ENCODE peak calls at places on chromosome 12, in ten cellular contexts. One of them, this sample, is unnamed.

GRCh38 chr12:27969011-27969900 is 3.3 kb downstream of the PTHLH start:
- DNase-seq in stimulated activated CD8-positive, alpha-beta memory T cell treated with anti-CD3 and anti-CD28 coated beads, Interleukin-12 subunit alpha, Interleukin-12 subunit beta, amount 100 ng/mL, for 1 hour: no peak
- DNase-seq in HT-29: no peak
- DNase-seq in effector CD4-positive, alpha-beta T cell: no peak
- DNase-seq in heart right ventricle: peak; percentile 16
- DNase-seq in activated T-cell treated with anti-CD3 and anti-CD28 coated beads for 24 hours: no peak
- DNase-seq in stimulated activated naive B cell treated with anti-CD40 and anti-IgM and Interleukin-4, amounts not matched to agents 10 μg/mL and 1 μg/mL and 100 μg/mL, for 72 hours: no peak
- DNase-seq in Kasumi-1: peak; percentile 11
- DNase-seq in foreskin melanocyte: no peak
- DNase-seq in psoas muscle: peak; percentile 23
- DNase-seq in this sample: no peak

GRCh38 chr12:47812797-47813490 is 6.8 kb downstream of the HDAC7 start:
- DNase-seq in stimulated activated CD8-positive, alpha-beta memory T cell treated with anti-CD3 and anti-CD28 coated beads, Interleukin-12 subunit alpha, Interleukin-12 subunit beta, amount 100 ng/mL, for 1 hour: peak; percentile 85
- DNase-seq in HT-29: peak; percentile 71
- DNase-seq in effector CD4-positive, alpha-beta T cell: peak; percentile 86
- DNase-seq in heart right ventricle: peak; percentile 90
- DNase-seq in activated T-cell treated with anti-CD3 and anti-CD28 coated beads for 24 hours: peak; percentile 90
- DNase-seq in stimulated activated naive B cell treated with anti-CD40 and anti-IgM and Interleukin-4, amounts not matched to agents 10 μg/mL and 1 μg/mL and 100 μg/mL, for 72 hours: peak; percentile 94
- DNase-seq in Kasumi-1: peak; percentile 95
- DNase-seq in foreskin melanocyte: no peak
- DNase-seq in psoas muscle: peak; percentile 92
- DNase-seq in this sample: peak; percentile 91

GRCh38 chr12:31896514-31897039 is 62.6 kb upstream of the RESF1 start:
- DNase-seq in stimulated activated CD8-positive, alpha-beta memory T cell treated with anti-CD3 and anti-CD28 coated beads, Interleukin-12 subunit alpha, Interleukin-12 subunit beta, amount 100 ng/mL, for 1 hour: peak; percentile 74
- DNase-seq in HT-29: peak; percentile 33
- DNase-seq in effector CD4-positive, alpha-beta T cell: peak; percentile 69
- DNase-seq in heart right ventricle: no peak
- DNase-seq in activated T-cell treated with anti-CD3 and anti-CD28 coated beads for 24 hours: peak; percentile 89
- DNase-seq in stimulated activated naive B cell treated with anti-CD40 and anti-IgM and Interleukin-4, amounts not matched to agents 10 μg/mL and 1 μg/mL and 100 μg/mL, for 72 hours: peak; percentile 92
- DNase-seq in Kasumi-1: peak; percentile 99
- DNase-seq in foreskin melanocyte: no peak
- DNase-seq in psoas muscle: no peak
- DNase-seq in this sample: no peak

GRCh38 chr12:104733717-104734175 is 224.3 kb downstream of the SLC41A2 start:
- DNase-seq in stimulated activated CD8-positive, alpha-beta memory T cell treated with anti-CD3 and anti-CD28 coated beads, Interleukin-12 subunit alpha, Interleukin-12 subunit beta, amount 100 ng/mL, for 1 hour: no peak
- DNase-seq in HT-29: peak; percentile 48
- DNase-seq in effector CD4-positive, alpha-beta T cell: no peak
- DNase-seq in heart right ventricle: no peak
- DNase-seq in activated T-cell treated with anti-CD3 and anti-CD28 coated beads for 24 hours: no peak
- DNase-seq in stimulated activated naive B cell treated with anti-CD40 and anti-IgM and Interleukin-4, amounts not matched to agents 10 μg/mL and 1 μg/mL and 100 μg/mL, for 72 hours: no peak
- DNase-seq in Kasumi-1: no peak
- DNase-seq in foreskin melanocyte: no peak
- DNase-seq in psoas muscle: no peak
- DNase-seq in this sample: peak; percentile 75

GRCh38 chr12:2751230-2751629 is 43.5 kb upstream of the FKBP4 start:
- DNase-seq in stimulated activated CD8-positive, alpha-beta memory T cell treated with anti-CD3 and anti-CD28 coated beads, Interleukin-12 subunit alpha, Interleukin-12 subunit beta, amount 100 ng/mL, for 1 hour: no peak
- DNase-seq in HT-29: no peak
- DNase-seq in effector CD4-positive, alpha-beta T cell: no peak
- DNase-seq in heart right ventricle: no peak
- DNase-seq in activated T-cell treated with anti-CD3 and anti-CD28 coated beads for 24 hours: no peak
- DNase-seq in stimulated activated naive B cell treated with anti-CD40 and anti-IgM and Interleukin-4, amounts not matched to agents 10 μg/mL and 1 μg/mL and 100 μg/mL, for 72 hours: no peak
- DNase-seq in Kasumi-1: no peak
- DNase-seq in foreskin melanocyte: no peak
- DNase-seq in psoas muscle: no peak
- DNase-seq in this sample: no peak

GRCh38 chr12:108468149-108468968 is 46.7 kb upstream of the FICD start:
- DNase-seq in stimulated activated CD8-positive, alpha-beta memory T cell treated with anti-CD3 and anti-CD28 coated beads, Interleukin-12 subunit alpha, Interleukin-12 subunit beta, amount 100 ng/mL, for 1 hour: no peak
- DNase-seq in HT-29: peak; percentile 60
- DNase-seq in effector CD4-positive, alpha-beta T cell: peak; percentile 3
- DNase-seq in heart right ventricle: no peak
- DNase-seq in activated T-cell treated with anti-CD3 and anti-CD28 coated beads for 24 hours: no peak
- DNase-seq in stimulated activated naive B cell treated with anti-CD40 and anti-IgM and Interleukin-4, amounts not matched to agents 10 μg/mL and 1 μg/mL and 100 μg/mL, for 72 hours: no peak
- DNase-seq in Kasumi-1: peak; percentile 56
- DNase-seq in foreskin melanocyte: peak; percentile 17
- DNase-seq in psoas muscle: no peak
- DNase-seq in this sample: no peak

GRCh38 chr12:68042212-68042699 is 53.0 kb downstream of the IFNG-AS1 start:
- DNase-seq in stimulated activated CD8-positive, alpha-beta memory T cell treated with anti-CD3 and anti-CD28 coated beads, Interleukin-12 subunit alpha, Interleukin-12 subunit beta, amount 100 ng/mL, for 1 hour: no peak
- DNase-seq in HT-29: no peak
- DNase-seq in effector CD4-positive, alpha-beta T cell: no peak
- DNase-seq in heart right ventricle: no peak
- DNase-seq in activated T-cell treated with anti-CD3 and anti-CD28 coated beads for 24 hours: no peak
- DNase-seq in stimulated activated naive B cell treated with anti-CD40 and anti-IgM and Interleukin-4, amounts not matched to agents 10 μg/mL and 1 μg/mL and 100 μg/mL, for 72 hours: peak; percentile 45
- DNase-seq in Kasumi-1: no peak
- DNase-seq in foreskin melanocyte: no peak
- DNase-seq in psoas muscle: no peak
- DNase-seq in this sample: no peak

GRCh38 chr12:11499802-11500201 is 104.4 kb upstream of the PRB2 start:
- DNase-seq in stimulated activated CD8-positive, alpha-beta memory T cell treated with anti-CD3 and anti-CD28 coated beads, Interleukin-12 subunit alpha, Interleukin-12 subunit beta, amount 100 ng/mL, for 1 hour: no peak
- DNase-seq in HT-29: no peak
- DNase-seq in effector CD4-positive, alpha-beta T cell: no peak
- DNase-seq in heart right ventricle: no peak
- DNase-seq in activated T-cell treated with anti-CD3 and anti-CD28 coated beads for 24 hours: no peak
- DNase-seq in stimulated activated naive B cell treated with anti-CD40 and anti-IgM and Interleukin-4, amounts not matched to agents 10 μg/mL and 1 μg/mL and 100 μg/mL, for 72 hours: no peak
- DNase-seq in Kasumi-1: no peak
- DNase-seq in foreskin melanocyte: no peak
- DNase-seq in psoas muscle: no peak
- DNase-seq in this sample: no peak

GRCh38 chr12:116194935-116195431 is 82.5 kb downstream of the MED13L start:
- DNase-seq in stimulated activated CD8-positive, alpha-beta memory T cell treated with anti-CD3 and anti-CD28 coated beads, Interleukin-12 subunit alpha, Interleukin-12 subunit beta, amount 100 ng/mL, for 1 hour: no peak
- DNase-seq in HT-29: no peak
- DNase-seq in effector CD4-positive, alpha-beta T cell: peak; percentile 43
- DNase-seq in heart right ventricle: no peak
- DNase-seq in activated T-cell treated with anti-CD3 and anti-CD28 coated beads for 24 hours: peak; percentile 40
- DNase-seq in stimulated activated naive B cell treated with anti-CD40 and anti-IgM and Interleukin-4, amounts not matched to agents 10 μg/mL and 1 μg/mL and 100 μg/mL, for 72 hours: peak; percentile 78
- DNase-seq in Kasumi-1: no peak
- DNase-seq in foreskin melanocyte: no peak
- DNase-seq in psoas muscle: no peak
- DNase-seq in this sample: no peak

GRCh38 chr12:113077057-113077858 is 20.7 kb downstream of the DTX1 start:
- DNase-seq in stimulated activated CD8-positive, alpha-beta memory T cell treated with anti-CD3 and anti-CD28 coated beads, Interleukin-12 subunit alpha, Interleukin-12 subunit beta, amount 100 ng/mL, for 1 hour: no peak
- DNase-seq in HT-29: no peak
- DNase-seq in effector CD4-positive, alpha-beta T cell: no peak
- DNase-seq in heart right ventricle: no peak
- DNase-seq in activated T-cell treated with anti-CD3 and anti-CD28 coated beads for 24 hours: no peak
- DNase-seq in stimulated activated naive B cell treated with anti-CD40 and anti-IgM and Interleukin-4, amounts not matched to agents 10 μg/mL and 1 μg/mL and 100 μg/mL, for 72 hours: no peak
- DNase-seq in Kasumi-1: no peak
- DNase-seq in foreskin melanocyte: no peak
- DNase-seq in psoas muscle: no peak
- DNase-seq in this sample: no peak

GRCh38 chr12:25819713-25820112 is 138.8 kb upstream of the RASSF8 start:
- DNase-seq in stimulated activated CD8-positive, alpha-beta memory T cell treated with anti-CD3 and anti-CD28 coated beads, Interleukin-12 subunit alpha, Interleukin-12 subunit beta, amount 100 ng/mL, for 1 hour: no peak
- DNase-seq in HT-29: no peak
- DNase-seq in effector CD4-positive, alpha-beta T cell: no peak
- DNase-seq in heart right ventricle: no peak
- DNase-seq in activated T-cell treated with anti-CD3 and anti-CD28 coated beads for 24 hours: no peak
- DNase-seq in stimulated activated naive B cell treated with anti-CD40 and anti-IgM and Interleukin-4, amounts not matched to agents 10 μg/mL and 1 μg/mL and 100 μg/mL, for 72 hours: no peak
- DNase-seq in Kasumi-1: no peak
- DNase-seq in foreskin melanocyte: no peak
- DNase-seq in psoas muscle: no peak
- DNase-seq in this sample: no peak

GRCh38 chr12:100427078-100427477 is 46.6 kb upstream of the NR1H4 start:
- DNase-seq in stimulated activated CD8-positive, alpha-beta memory T cell treated with anti-CD3 and anti-CD28 coated beads, Interleukin-12 subunit alpha, Interleukin-12 subunit beta, amount 100 ng/mL, for 1 hour: no peak
- DNase-seq in HT-29: peak; percentile 23
- DNase-seq in effector CD4-positive, alpha-beta T cell: no peak
- DNase-seq in heart right ventricle: no peak
- DNase-seq in activated T-cell treated with anti-CD3 and anti-CD28 coated beads for 24 hours: no peak
- DNase-seq in stimulated activated naive B cell treated with anti-CD40 and anti-IgM and Interleukin-4, amounts not matched to agents 10 μg/mL and 1 μg/mL and 100 μg/mL, for 72 hours: no peak
- DNase-seq in Kasumi-1: no peak
- DNase-seq in foreskin melanocyte: peak; percentile 11
- DNase-seq in psoas muscle: no peak
- DNase-seq in this sample: no peak

GRCh38 chr12:66035289-66035961 is 95.1 kb downstream of the LLPH start:
- DNase-seq in stimulated activated CD8-positive, alpha-beta memory T cell treated with anti-CD3 and anti-CD28 coated beads, Interleukin-12 subunit alpha, Interleukin-12 subunit beta, amount 100 ng/mL, for 1 hour: no peak
- DNase-seq in HT-29: peak; percentile 71
- DNase-seq in effector CD4-positive, alpha-beta T cell: no peak
- DNase-seq in heart right ventricle: no peak
- DNase-seq in activated T-cell treated with anti-CD3 and anti-CD28 coated beads for 24 hours: no peak
- DNase-seq in stimulated activated naive B cell treated with anti-CD40 and anti-IgM and Interleukin-4, amounts not matched to agents 10 μg/mL and 1 μg/mL and 100 μg/mL, for 72 hours: no peak
- DNase-seq in Kasumi-1: peak; percentile 34
- DNase-seq in foreskin melanocyte: peak; percentile 39
- DNase-seq in psoas muscle: no peak
- DNase-seq in this sample: no peak

GRCh38 chr12:24960222-24960855 is 11.4 kb upstream of the BCAT1 start:
- DNase-seq in stimulated activated CD8-positive, alpha-beta memory T cell treated with anti-CD3 and anti-CD28 coated beads, Interleukin-12 subunit alpha, Interleukin-12 subunit beta, amount 100 ng/mL, for 1 hour: no peak
- DNase-seq in HT-29: peak; percentile 60
- DNase-seq in effector CD4-positive, alpha-beta T cell: no peak
- DNase-seq in heart right ventricle: no peak
- DNase-seq in activated T-cell treated with anti-CD3 and anti-CD28 coated beads for 24 hours: peak; percentile 42
- DNase-seq in stimulated activated naive B cell treated with anti-CD40 and anti-IgM and Interleukin-4, amounts not matched to agents 10 μg/mL and 1 μg/mL and 100 μg/mL, for 72 hours: peak; percentile 23
- DNase-seq in Kasumi-1: peak; percentile 74
- DNase-seq in foreskin melanocyte: peak; percentile 21
- DNase-seq in psoas muscle: no peak
- DNase-seq in this sample: no peak

GRCh38 chr12:34404377-34405285 is 382.3 kb downstream of the ALG10 start:
- DNase-seq in stimulated activated CD8-positive, alpha-beta memory T cell treated with anti-CD3 and anti-CD28 coated beads, Interleukin-12 subunit alpha, Interleukin-12 subunit beta, amount 100 ng/mL, for 1 hour: no peak
- DNase-seq in HT-29: no peak
- DNase-seq in effector CD4-positive, alpha-beta T cell: no peak
- DNase-seq in heart right ventricle: peak; percentile 2
- DNase-seq in activated T-cell treated with anti-CD3 and anti-CD28 coated beads for 24 hours: no peak
- DNase-seq in stimulated activated naive B cell treated with anti-CD40 and anti-IgM and Interleukin-4, amounts not matched to agents 10 μg/mL and 1 μg/mL and 100 μg/mL, for 72 hours: peak; percentile 0
- DNase-seq in Kasumi-1: no peak
- DNase-seq in foreskin melanocyte: no peak
- DNase-seq in psoas muscle: peak; percentile 4
- DNase-seq in this sample: peak; percentile 40

GRCh38 chr12:3170423-3171194 is 93.4 kb downstream of the TSPAN9 start:
- DNase-seq in stimulated activated CD8-positive, alpha-beta memory T cell treated with anti-CD3 and anti-CD28 coated beads, Interleukin-12 subunit alpha, Interleukin-12 subunit beta, amount 100 ng/mL, for 1 hour: no peak
- DNase-seq in HT-29: no peak
- DNase-seq in effector CD4-positive, alpha-beta T cell: no peak
- DNase-seq in heart right ventricle: no peak
- DNase-seq in activated T-cell treated with anti-CD3 and anti-CD28 coated beads for 24 hours: no peak
- DNase-seq in stimulated activated naive B cell treated with anti-CD40 and anti-IgM and Interleukin-4, amounts not matched to agents 10 μg/mL and 1 μg/mL and 100 μg/mL, for 72 hours: no peak
- DNase-seq in Kasumi-1: no peak
- DNase-seq in foreskin melanocyte: no peak
- DNase-seq in psoas muscle: no peak
- DNase-seq in this sample: no peak

GRCh38 chr12:76876696-76877229 is 2.1 kb downstream of the CSRP2 start:
- DNase-seq in stimulated activated CD8-positive, alpha-beta memory T cell treated with anti-CD3 and anti-CD28 coated beads, Interleukin-12 subunit alpha, Interleukin-12 subunit beta, amount 100 ng/mL, for 1 hour: no peak
- DNase-seq in HT-29: no peak
- DNase-seq in effector CD4-positive, alpha-beta T cell: no peak
- DNase-seq in heart right ventricle: no peak
- DNase-seq in activated T-cell treated with anti-CD3 and anti-CD28 coated beads for 24 hours: no peak
- DNase-seq in stimulated activated naive B cell treated with anti-CD40 and anti-IgM and Interleukin-4, amounts not matched to agents 10 μg/mL and 1 μg/mL and 100 μg/mL, for 72 hours: no peak
- DNase-seq in Kasumi-1: no peak
- DNase-seq in foreskin melanocyte: no peak
- DNase-seq in psoas muscle: no peak
- DNase-seq in this sample: no peak

GRCh38 chr12:28066879-28067278 is 94.3 kb upstream of the PTHLH start:
- DNase-seq in stimulated activated CD8-positive, alpha-beta memory T cell treated with anti-CD3 and anti-CD28 coated beads, Interleukin-12 subunit alpha, Interleukin-12 subunit beta, amount 100 ng/mL, for 1 hour: no peak
- DNase-seq in HT-29: no peak
- DNase-seq in effector CD4-positive, alpha-beta T cell: no peak
- DNase-seq in heart right ventricle: no peak
- DNase-seq in activated T-cell treated with anti-CD3 and anti-CD28 coated beads for 24 hours: no peak
- DNase-seq in stimulated activated naive B cell treated with anti-CD40 and anti-IgM and Interleukin-4, amounts not matched to agents 10 μg/mL and 1 μg/mL and 100 μg/mL, for 72 hours: no peak
- DNase-seq in Kasumi-1: no peak
- DNase-seq in foreskin melanocyte: no peak
- DNase-seq in psoas muscle: no peak
- DNase-seq in this sample: no peak

GRCh38 chr12:131832393-131833231 is 4.4 kb downstream of the MMP17 start:
- DNase-seq in stimulated activated CD8-positive, alpha-beta memory T cell treated with anti-CD3 and anti-CD28 coated beads, Interleukin-12 subunit alpha, Interleukin-12 subunit beta, amount 100 ng/mL, for 1 hour: no peak
- DNase-seq in HT-29: peak; percentile 39
- DNase-seq in effector CD4-positive, alpha-beta T cell: no peak
- DNase-seq in heart right ventricle: peak; percentile 62
- DNase-seq in activated T-cell treated with anti-CD3 and anti-CD28 coated beads for 24 hours: no peak
- DNase-seq in stimulated activated naive B cell treated with anti-CD40 and anti-IgM and Interleukin-4, amounts not matched to agents 10 μg/mL and 1 μg/mL and 100 μg/mL, for 72 hours: no peak
- DNase-seq in Kasumi-1: no peak
- DNase-seq in foreskin melanocyte: no peak
- DNase-seq in psoas muscle: peak; percentile 74
- DNase-seq in this sample: peak; percentile 60

GRCh38 chr12:114339626-114340025 is 66.3 kb downstream of the TBX5 start:
- DNase-seq in stimulated activated CD8-positive, alpha-beta memory T cell treated with anti-CD3 and anti-CD28 coated beads, Interleukin-12 subunit alpha, Interleukin-12 subunit beta, amount 100 ng/mL, for 1 hour: no peak
- DNase-seq in HT-29: no peak
- DNase-seq in effector CD4-positive, alpha-beta T cell: no peak
- DNase-seq in heart right ventricle: no peak
- DNase-seq in activated T-cell treated with anti-CD3 and anti-CD28 coated beads for 24 hours: no peak
- DNase-seq in stimulated activated naive B cell treated with anti-CD40 and anti-IgM and Interleukin-4, amounts not matched to agents 10 μg/mL and 1 μg/mL and 100 μg/mL, for 72 hours: no peak
- DNase-seq in Kasumi-1: no peak
- DNase-seq in foreskin melanocyte: no peak
- DNase-seq in psoas muscle: no peak
- DNase-seq in this sample: no peak

GRCh38 chr12:54667945-54668344 is 19.8 kb upstream of the DCD start:
- DNase-seq in stimulated activated CD8-positive, alpha-beta memory T cell treated with anti-CD3 and anti-CD28 coated beads, Interleukin-12 subunit alpha, Interleukin-12 subunit beta, amount 100 ng/mL, for 1 hour: no peak
- DNase-seq in HT-29: no peak
- DNase-seq in effector CD4-positive, alpha-beta T cell: no peak
- DNase-seq in heart right ventricle: no peak
- DNase-seq in activated T-cell treated with anti-CD3 and anti-CD28 coated beads for 24 hours: no peak
- DNase-seq in stimulated activated naive B cell treated with anti-CD40 and anti-IgM and Interleukin-4, amounts not matched to agents 10 μg/mL and 1 μg/mL and 100 μg/mL, for 72 hours: no peak
- DNase-seq in Kasumi-1: no peak
- DNase-seq in foreskin melanocyte: no peak
- DNase-seq in psoas muscle: no peak
- DNase-seq in this sample: no peak

GRCh38 chr12:12376636-12377448 is 20.0 kb downstream of the BORCS5 start:
- DNase-seq in stimulated activated CD8-positive, alpha-beta memory T cell treated with anti-CD3 and anti-CD28 coated beads, Interleukin-12 subunit alpha, Interleukin-12 subunit beta, amount 100 ng/mL, for 1 hour: no peak
- DNase-seq in HT-29: peak; percentile 87
- DNase-seq in effector CD4-positive, alpha-beta T cell: peak; percentile 14
- DNase-seq in heart right ventricle: no peak
- DNase-seq in activated T-cell treated with anti-CD3 and anti-CD28 coated beads for 24 hours: no peak
- DNase-seq in stimulated activated naive B cell treated with anti-CD40 and anti-IgM and Interleukin-4, amounts not matched to agents 10 μg/mL and 1 μg/mL and 100 μg/mL, for 72 hours: no peak
- DNase-seq in Kasumi-1: peak; percentile 58
- DNase-seq in foreskin melanocyte: peak; percentile 57
- DNase-seq in psoas muscle: no peak
- DNase-seq in this sample: no peak

GRCh38 chr12:98013560-98013959 is 501.8 kb upstream of the TMPO start:
- DNase-seq in stimulated activated CD8-positive, alpha-beta memory T cell treated with anti-CD3 and anti-CD28 coated beads, Interleukin-12 subunit alpha, Interleukin-12 subunit beta, amount 100 ng/mL, for 1 hour: no peak
- DNase-seq in HT-29: no peak
- DNase-seq in effector CD4-positive, alpha-beta T cell: no peak
- DNase-seq in heart right ventricle: no peak
- DNase-seq in activated T-cell treated with anti-CD3 and anti-CD28 coated beads for 24 hours: no peak
- DNase-seq in stimulated activated naive B cell treated with anti-CD40 and anti-IgM and Interleukin-4, amounts not matched to agents 10 μg/mL and 1 μg/mL and 100 μg/mL, for 72 hours: no peak
- DNase-seq in Kasumi-1: no peak
- DNase-seq in foreskin melanocyte: no peak
- DNase-seq in psoas muscle: no peak
- DNase-seq in this sample: no peak

GRCh38 chr12:27293463-27293862 is 39.2 kb upstream of the BMAL2 start:
- DNase-seq in stimulated activated CD8-positive, alpha-beta memory T cell treated with anti-CD3 and anti-CD28 coated beads, Interleukin-12 subunit alpha, Interleukin-12 subunit beta, amount 100 ng/mL, for 1 hour: no peak
- DNase-seq in HT-29: no peak
- DNase-seq in effector CD4-positive, alpha-beta T cell: no peak
- DNase-seq in heart right ventricle: no peak
- DNase-seq in activated T-cell treated with anti-CD3 and anti-CD28 coated beads for 24 hours: no peak
- DNase-seq in stimulated activated naive B cell treated with anti-CD40 and anti-IgM and Interleukin-4, amounts not matched to agents 10 μg/mL and 1 μg/mL and 100 μg/mL, for 72 hours: no peak
- DNase-seq in Kasumi-1: no peak
- DNase-seq in foreskin melanocyte: no peak
- DNase-seq in psoas muscle: no peak
- DNase-seq in this sample: no peak